ENCODE peak calls at places on chromosomes 2 and 18, in six cellular contexts. One of them, this sample, is unnamed.

GRCh38 chr18:56869189-56869777 is 218.1 kb downstream of the WDR7 start:
- DNase-seq in stimulated activated CD4-positive, alpha-beta T cell treated with anti-CD3 and anti-CD28 coated beads, Interleukin-15, amount 100 ng/mL, for 1 hour: no peak
- DNase-seq in NCI-H1417: peak
- DNase-seq in T-cell: no peak
- DNase-seq in body of pancreas: peak
- DNase-seq in mesendoderm: peak
- DNase-seq in this sample: no peak

GRCh38 chr2:174076948-174077347 is 111.8 kb upstream of the SP3 start:
- DNase-seq in stimulated activated CD4-positive, alpha-beta T cell treated with anti-CD3 and anti-CD28 coated beads, Interleukin-15, amount 100 ng/mL, for 1 hour: no peak
- DNase-seq in NCI-H1417: no peak
- DNase-seq in T-cell: no peak
- DNase-seq in body of pancreas: no peak
- DNase-seq in mesendoderm: no peak
- DNase-seq in this sample: no peak

GRCh38 chr2:177056540-177056939 is 156.1 kb upstream of the HNRNPA3 start:
- DNase-seq in stimulated activated CD4-positive, alpha-beta T cell treated with anti-CD3 and anti-CD28 coated beads, Interleukin-15, amount 100 ng/mL, for 1 hour: no peak
- DNase-seq in NCI-H1417: no peak
- DNase-seq in T-cell: no peak
- DNase-seq in body of pancreas: no peak
- DNase-seq in mesendoderm: peak
- DNase-seq in this sample: no peak

GRCh38 chr2:36618381-36618780 is 20.4 kb upstream of the FEZ2 start:
- DNase-seq in stimulated activated CD4-positive, alpha-beta T cell treated with anti-CD3 and anti-CD28 coated beads, Interleukin-15, amount 100 ng/mL, for 1 hour: no peak
- DNase-seq in NCI-H1417: peak
- DNase-seq in T-cell: no peak
- DNase-seq in body of pancreas: no peak
- DNase-seq in mesendoderm: peak
- DNase-seq in this sample: no peak

GRCh38 chr2:239910851-239911629 is 114.1 kb downstream of the NDUFA10 start:
- DNase-seq in stimulated activated CD4-positive, alpha-beta T cell treated with anti-CD3 and anti-CD28 coated beads, Interleukin-15, amount 100 ng/mL, for 1 hour: no peak
- DNase-seq in NCI-H1417: no peak
- DNase-seq in T-cell: peak
- DNase-seq in body of pancreas: no peak
- DNase-seq in mesendoderm: no peak
- DNase-seq in this sample: peak

GRCh38 chr2:12813166-12813565 is 96.4 kb downstream of the TRIB2 start:
- DNase-seq in stimulated activated CD4-positive, alpha-beta T cell treated with anti-CD3 and anti-CD28 coated beads, Interleukin-15, amount 100 ng/mL, for 1 hour: no peak
- DNase-seq in NCI-H1417: no peak
- DNase-seq in T-cell: no peak
- DNase-seq in body of pancreas: no peak
- DNase-seq in mesendoderm: no peak
- DNase-seq in this sample: no peak

GRCh38 chr18:3775996-3776395 is 326.0 kb downstream of the TGIF1 start:
- DNase-seq in stimulated activated CD4-positive, alpha-beta T cell treated with anti-CD3 and anti-CD28 coated beads, Interleukin-15, amount 100 ng/mL, for 1 hour: no peak
- DNase-seq in NCI-H1417: no peak
- DNase-seq in T-cell: no peak
- DNase-seq in body of pancreas: no peak
- DNase-seq in mesendoderm: no peak
- DNase-seq in this sample: no peak

GRCh38 chr2:40428434-40428833 is 23.5 kb downstream of the SLC8A1 start:
- DNase-seq in stimulated activated CD4-positive, alpha-beta T cell treated with anti-CD3 and anti-CD28 coated beads, Interleukin-15, amount 100 ng/mL, for 1 hour: no peak
- DNase-seq in NCI-H1417: no peak
- DNase-seq in T-cell: no peak
- DNase-seq in body of pancreas: no peak
- DNase-seq in mesendoderm: no peak
- DNase-seq in this sample: no peak

GRCh38 chr2:168180914-168181313 is 66.5 kb downstream of the STK39 start:
- DNase-seq in stimulated activated CD4-positive, alpha-beta T cell treated with anti-CD3 and anti-CD28 coated beads, Interleukin-15, amount 100 ng/mL, for 1 hour: no peak
- DNase-seq in NCI-H1417: no peak
- DNase-seq in T-cell: no peak
- DNase-seq in body of pancreas: no peak
- DNase-seq in mesendoderm: no peak
- DNase-seq in this sample: no peak

GRCh38 chr18:65751145-65752085 is 603 bp downstream of the CDH7 start:
- DNase-seq in stimulated activated CD4-positive, alpha-beta T cell treated with anti-CD3 and anti-CD28 coated beads, Interleukin-15, amount 100 ng/mL, for 1 hour: no peak
- DNase-seq in NCI-H1417: no peak
- DNase-seq in T-cell: no peak
- DNase-seq in body of pancreas: no peak
- DNase-seq in mesendoderm: peak
- DNase-seq in this sample: no peak

GRCh38 chr2:84435331-84436081 is 23.6 kb downstream of the SUCLG1 start:
- DNase-seq in stimulated activated CD4-positive, alpha-beta T cell treated with anti-CD3 and anti-CD28 coated beads, Interleukin-15, amount 100 ng/mL, for 1 hour: no peak
- DNase-seq in NCI-H1417: no peak
- DNase-seq in T-cell: no peak
- DNase-seq in body of pancreas: no peak
- DNase-seq in mesendoderm: no peak
- DNase-seq in this sample: no peak

GRCh38 chr2:208069186-208069585 is 43.9 kb upstream of the PLEKHM3 start:
- DNase-seq in stimulated activated CD4-positive, alpha-beta T cell treated with anti-CD3 and anti-CD28 coated beads, Interleukin-15, amount 100 ng/mL, for 1 hour: no peak
- DNase-seq in NCI-H1417: no peak
- DNase-seq in T-cell: no peak
- DNase-seq in body of pancreas: no peak
- DNase-seq in mesendoderm: no peak
- DNase-seq in this sample: no peak

GRCh38 chr2:226895579-226895978 is 59.7 kb downstream of the RHBDD1 start:
- DNase-seq in stimulated activated CD4-positive, alpha-beta T cell treated with anti-CD3 and anti-CD28 coated beads, Interleukin-15, amount 100 ng/mL, for 1 hour: no peak
- DNase-seq in NCI-H1417: no peak
- DNase-seq in T-cell: no peak
- DNase-seq in body of pancreas: no peak
- DNase-seq in mesendoderm: no peak
- DNase-seq in this sample: no peak